ENCODE peak calls at places on chromosome 2, in eight cellular contexts. A is HEK293T; N is neural crest cell; E is T-helper 17 cell; C is sciatic nerve; Q is breast epithelium; Z is hepatocyte; X is activated T-cell treated with anti-CD3 and anti-CD28 coated beads, Interleukin-2, amount 50 U/mL, for 72 hours. P is an unnamed sample.

GRCh38 chr2:238568455-238569414 is 142.0 kb downstream of the ASB1 start:
- DNase-seq in A (no peak), N (no peak), E (no peak), C (no peak), Q (no peak), Z (no peak), X (no peak), P (no peak)

GRCh38 chr2:7111626-7112025 is 194.4 kb downstream of the RNF144A start:
- DNase-seq in A (no peak), N (no peak), E (no peak), C (no peak), Q (no peak), Z (no peak), X (no peak), P (no peak)

GRCh38 chr2:101697794-101698418 is 399 bp downstream of the MAP4K4 start:
- DNase-seq in A (peak), N (no peak), E (peak), C (no peak), Q (no peak), Z (peak), X (peak), P (no peak)

GRCh38 chr2:64311948-64312621 is 141.9 kb upstream of the LGALSL start:
- DNase-seq in A (no peak), N (peak), E (no peak), C (peak), Q (peak), Z (peak), X (no peak), P (peak)

GRCh38 chr2:102736174-102736606 is 25.6 kb upstream of the TMEM182 start:
- DNase-seq in A (peak), N (no peak), E (no peak), C (no peak), Q (no peak), Z (peak), X (no peak), P (peak)

GRCh38 chr2:63667132-63667531 is 78.4 kb downstream of the MDH1 start:
- DNase-seq in A (no peak), N (no peak), E (no peak), C (no peak), Q (peak), Z (no peak), X (no peak), P (no peak)

GRCh38 chr2:127175821-127176354 is 44.2 kb downstream of the CYP27C1 start:
- DNase-seq in A (no peak), N (no peak), E (no peak), C (peak), Q (no peak), Z (peak), X (no peak), P (no peak)

GRCh38 chr2:239278361-239278760 is 122.5 kb downstream of the HDAC4 start:
- DNase-seq in A (no peak), N (no peak), E (no peak), C (no peak), Q (no peak), Z (no peak), X (no peak), P (no peak)

GRCh38 chr2:43985359-43985758 is 10.4 kb downstream of the LRPPRC start:
- DNase-seq in A (no peak), N (no peak), E (no peak), C (no peak), Q (no peak), Z (no peak), X (no peak), P (no peak)

GRCh38 chr2:97983134-97983533 is 12.6 kb downstream of the TMEM131 start:
- DNase-seq in A (no peak), N (no peak), E (no peak), C (no peak), Q (no peak), Z (no peak), X (no peak), P (no peak)